ENCODE peak calls at places on chromosome 10, in seven cellular contexts. One of them, this sample, is unnamed.

GRCh38 chr10:18659784-18660561 is 742 bp downstream of the ARL5B start:
- DNase-seq in WTC11: no peak
- DNase-seq in hypothalamus: no peak
- DNase-seq in SK-N-SH: peak
- DNase-seq in dorsolateral prefrontal cortex: no peak
- DNase-seq in IMR-90: peak
- DNase-seq in Calu3: peak
- DNase-seq in this sample: no peak

GRCh38 chr10:70814126-70814525 is 1.6 kb upstream of the SGPL1 start:
- DNase-seq in WTC11: no peak
- DNase-seq in hypothalamus: no peak
- DNase-seq in SK-N-SH: no peak
- DNase-seq in dorsolateral prefrontal cortex: no peak
- DNase-seq in IMR-90: no peak
- DNase-seq in Calu3: no peak
- DNase-seq in this sample: no peak

GRCh38 chr10:69810998-69811397 is 9.3 kb downstream of the COL13A1 start:
- DNase-seq in WTC11: no peak
- DNase-seq in hypothalamus: no peak
- DNase-seq in SK-N-SH: no peak
- DNase-seq in dorsolateral prefrontal cortex: no peak
- DNase-seq in IMR-90: peak
- DNase-seq in Calu3: no peak
- DNase-seq in this sample: peak

GRCh38 chr10:29794776-29795635 is 160.2 kb upstream of the SVIL start:
- DNase-seq in WTC11: no peak
- DNase-seq in hypothalamus: no peak
- DNase-seq in SK-N-SH: no peak
- DNase-seq in dorsolateral prefrontal cortex: no peak
- DNase-seq in IMR-90: peak
- DNase-seq in Calu3: no peak
- DNase-seq in this sample: no peak

GRCh38 chr10:124723826-124724225 is 20.4 kb downstream of the FAM53B start:
- DNase-seq in WTC11: no peak
- DNase-seq in hypothalamus: no peak
- DNase-seq in SK-N-SH: no peak
- DNase-seq in dorsolateral prefrontal cortex: no peak
- DNase-seq in IMR-90: no peak
- DNase-seq in Calu3: no peak
- DNase-seq in this sample: no peak

GRCh38 chr10:1360581-1361164 is 304.5 kb downstream of the WDR37 start:
- DNase-seq in WTC11: peak
- DNase-seq in hypothalamus: no peak
- DNase-seq in SK-N-SH: no peak
- DNase-seq in dorsolateral prefrontal cortex: no peak
- DNase-seq in IMR-90: no peak
- DNase-seq in Calu3: no peak
- DNase-seq in this sample: no peak

GRCh38 chr10:11195017-11195586 is 177.4 kb downstream of the CELF2 start:
- DNase-seq in WTC11: no peak
- DNase-seq in hypothalamus: no peak
- DNase-seq in SK-N-SH: no peak
- DNase-seq in dorsolateral prefrontal cortex: no peak
- DNase-seq in IMR-90: no peak
- DNase-seq in Calu3: no peak
- DNase-seq in this sample: no peak

GRCh38 chr10:71737356-71738172 is 18.0 kb upstream of the C10orf105 start:
- DNase-seq in WTC11: no peak
- DNase-seq in hypothalamus: no peak
- DNase-seq in SK-N-SH: peak
- DNase-seq in dorsolateral prefrontal cortex: no peak
- DNase-seq in IMR-90: no peak
- DNase-seq in Calu3: no peak
- DNase-seq in this sample: no peak

GRCh38 chr10:44042926-44043602 is 341.8 kb downstream of the CXCL12 start:
- DNase-seq in WTC11: no peak
- DNase-seq in hypothalamus: no peak
- DNase-seq in SK-N-SH: no peak
- DNase-seq in dorsolateral prefrontal cortex: no peak
- DNase-seq in IMR-90: no peak
- DNase-seq in Calu3: no peak
- DNase-seq in this sample: no peak

GRCh38 chr10:86310702-86311101 is 55.9 kb downstream of the GRID1 start:
- DNase-seq in WTC11: no peak
- DNase-seq in hypothalamus: no peak
- DNase-seq in SK-N-SH: no peak
- DNase-seq in dorsolateral prefrontal cortex: no peak
- DNase-seq in IMR-90: no peak
- DNase-seq in Calu3: no peak
- DNase-seq in this sample: no peak

GRCh38 chr10:94085288-94085687 is 91.6 kb downstream of the PLCE1 start:
- DNase-seq in WTC11: no peak
- DNase-seq in hypothalamus: no peak
- DNase-seq in SK-N-SH: no peak
- DNase-seq in dorsolateral prefrontal cortex: no peak
- DNase-seq in IMR-90: peak
- DNase-seq in Calu3: no peak
- DNase-seq in this sample: no peak

GRCh38 chr10:73879296-73880173 is 5.2 kb upstream of the CAMK2G start:
- DNase-seq in WTC11: peak
- DNase-seq in hypothalamus: peak
- DNase-seq in SK-N-SH: peak
- DNase-seq in dorsolateral prefrontal cortex: peak
- DNase-seq in IMR-90: peak
- DNase-seq in Calu3: peak
- DNase-seq in this sample: peak

GRCh38 chr10:5484205-5484604 is 15.2 kb downstream of the CALML5 start:
- DNase-seq in WTC11: no peak
- DNase-seq in hypothalamus: no peak
- DNase-seq in SK-N-SH: no peak
- DNase-seq in dorsolateral prefrontal cortex: no peak
- DNase-seq in IMR-90: peak
- DNase-seq in Calu3: no peak
- DNase-seq in this sample: no peak

GRCh38 chr10:78173360-78174020 is 139.8 kb downstream of the RPS24 start:
- DNase-seq in WTC11: no peak
- DNase-seq in hypothalamus: no peak
- DNase-seq in SK-N-SH: no peak
- DNase-seq in dorsolateral prefrontal cortex: no peak
- DNase-seq in IMR-90: peak
- DNase-seq in Calu3: no peak
- DNase-seq in this sample: no peak

GRCh38 chr10:77548671-77549070 is 88.9 kb downstream of the KCNMA1 start:
- DNase-seq in WTC11: no peak
- DNase-seq in hypothalamus: no peak
- DNase-seq in SK-N-SH: no peak
- DNase-seq in dorsolateral prefrontal cortex: no peak
- DNase-seq in IMR-90: no peak
- DNase-seq in Calu3: no peak
- DNase-seq in this sample: no peak

GRCh38 chr10:93599335-93599734 is 1.7 kb downstream of the RBP4 start:
- DNase-seq in WTC11: no peak
- DNase-seq in hypothalamus: no peak
- DNase-seq in SK-N-SH: no peak
- DNase-seq in dorsolateral prefrontal cortex: no peak
- DNase-seq in IMR-90: no peak
- DNase-seq in Calu3: no peak
- DNase-seq in this sample: no peak

GRCh38 chr10:64110079-64110478 is 588.9 kb downstream of the REEP3 start:
- DNase-seq in WTC11: no peak
- DNase-seq in hypothalamus: no peak
- DNase-seq in SK-N-SH: no peak
- DNase-seq in dorsolateral prefrontal cortex: no peak
- DNase-seq in IMR-90: no peak
- DNase-seq in Calu3: no peak
- DNase-seq in this sample: no peak

GRCh38 chr10:42149722-42150427 is 488.5 kb downstream of the ZNF33B start:
- DNase-seq in WTC11: no peak
- DNase-seq in hypothalamus: no peak
- DNase-seq in SK-N-SH: peak
- DNase-seq in dorsolateral prefrontal cortex: no peak
- DNase-seq in IMR-90: no peak
- DNase-seq in Calu3: no peak
- DNase-seq in this sample: no peak

This sample was measured in aorta.